ENCODE peak calls at places on chromosomes 3 and 15, in six cellular contexts. One of them, this sample, is unnamed. For H3K4me1, the result is how much of the 10 kb centered on the place peaks cover.

GRCh38 chr15:70447927-70448698 is 315.2 kb downstream of the UACA start:
- DNase-seq in ascending aorta: no peak
- DNase-seq in lower lobe of right lung: peak
- DNase-seq in IMR-90: no peak
- DNase-seq in RWPE2: peak
- DNase-seq in mesendoderm: no peak
- DNase-seq in this sample: peak

GRCh38 chr15:39153718-39154117 is 427.2 kb upstream of the THBS1 start:
- DNase-seq in ascending aorta: no peak
- DNase-seq in lower lobe of right lung: no peak
- DNase-seq in IMR-90: peak
- DNase-seq in RWPE2: no peak
- DNase-seq in mesendoderm: no peak
- DNase-seq in this sample: no peak

GRCh38 chr3:123660900-123661299 is 76.0 kb upstream of the HACD2 start:
- DNase-seq in ascending aorta: peak
- DNase-seq in lower lobe of right lung: peak
- DNase-seq in IMR-90: peak
- DNase-seq in RWPE2: no peak
- DNase-seq in mesendoderm: no peak
- DNase-seq in this sample: peak

GRCh38 chr15:81113204-81113657 is 20.8 kb upstream of the CFAP161 start:
- DNase-seq in ascending aorta: no peak
- DNase-seq in lower lobe of right lung: no peak
- DNase-seq in IMR-90: no peak
- DNase-seq in RWPE2: no peak
- DNase-seq in mesendoderm: no peak
- DNase-seq in this sample: no peak

GRCh38 chr3:173371848-173372487 is 25.6 kb upstream of the NLGN1 start:
- DNase-seq in ascending aorta: no peak
- DNase-seq in lower lobe of right lung: no peak
- DNase-seq in IMR-90: peak
- DNase-seq in RWPE2: no peak
- DNase-seq in mesendoderm: peak
- DNase-seq in this sample: no peak

GRCh38 chr3:112793311-112794081 is 53.2 kb downstream of the CD200R1L start:
- DNase-seq in ascending aorta: no peak
- DNase-seq in lower lobe of right lung: no peak
- DNase-seq in IMR-90: no peak
- DNase-seq in RWPE2: no peak
- DNase-seq in mesendoderm: no peak
- DNase-seq in this sample: no peak

GRCh38 chr15:93449798-93450197 is 360.8 kb upstream of the RGMA start:
- DNase-seq in ascending aorta: no peak
- DNase-seq in lower lobe of right lung: no peak
- DNase-seq in IMR-90: no peak
- DNase-seq in RWPE2: no peak
- DNase-seq in mesendoderm: no peak
- DNase-seq in this sample: no peak

GRCh38 chr3:141875893-141876380 is 506 bp upstream of the ATP1B3 start:
- DNase-seq in ascending aorta: peak
- DNase-seq in lower lobe of right lung: peak
- DNase-seq in IMR-90: peak
- DNase-seq in RWPE2: peak
- DNase-seq in mesendoderm: peak
- DNase-seq in this sample: peak

GRCh38 chr15:41923424-41923999 is 29.7 kb upstream of the SPTBN5 start:
- DNase-seq in ascending aorta: no peak
- DNase-seq in lower lobe of right lung: no peak
- DNase-seq in IMR-90: no peak
- DNase-seq in RWPE2: no peak
- DNase-seq in mesendoderm: no peak
- DNase-seq in this sample: no peak

GRCh38 chr15:91478717-91479191 is 374.8 kb upstream of the SLCO3A1 start:
- DNase-seq in ascending aorta: no peak
- DNase-seq in lower lobe of right lung: no peak
- DNase-seq in IMR-90: no peak
- DNase-seq in RWPE2: no peak
- DNase-seq in mesendoderm: no peak
- DNase-seq in this sample: no peak

GRCh38 chr3:67774676-67775075 is 120.3 kb upstream of the SUCLG2 start:
- DNase-seq in ascending aorta: no peak
- DNase-seq in lower lobe of right lung: no peak
- DNase-seq in IMR-90: no peak
- DNase-seq in RWPE2: no peak
- DNase-seq in mesendoderm: no peak
- DNase-seq in this sample: no peak
- H3K4me1 ChIP-seq in ascending aorta: under half
- H3K4me1 ChIP-seq in lower lobe of right lung: under half
- H3K4me1 ChIP-seq in IMR-90: under half
- H3K4me1 ChIP-seq in RWPE2: under half
- H3K4me1 ChIP-seq in mesendoderm: under half
- H3K4me1 ChIP-seq in this sample: under half

DNA sequence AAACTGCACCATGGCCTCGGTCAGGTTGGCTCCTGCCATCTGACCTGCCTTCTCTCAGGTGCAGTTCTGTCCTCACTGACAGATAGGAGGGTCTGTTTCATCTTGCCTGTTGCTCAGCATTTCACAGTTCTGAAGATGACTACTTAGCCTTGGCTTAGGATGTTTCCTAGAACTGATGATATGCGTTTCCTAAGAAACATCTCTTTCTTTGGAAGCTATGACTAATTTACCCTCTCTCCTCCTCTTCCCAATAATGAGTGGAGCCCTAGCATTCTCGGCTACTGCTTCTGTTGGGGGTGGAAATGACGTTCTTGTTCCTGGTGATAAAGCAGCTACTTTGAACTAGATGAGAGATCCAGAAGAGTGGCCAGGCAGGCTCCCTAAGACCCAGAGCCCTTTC is 27.3 kb downstream of the DUOX1 start:
- DNase-seq in ascending aorta: no peak
- DNase-seq in lower lobe of right lung: no peak
- DNase-seq in IMR-90: peak
- DNase-seq in RWPE2: no peak
- DNase-seq in mesendoderm: no peak
- DNase-seq in this sample: peak
- H3K4me1 ChIP-seq in ascending aorta: under half
- H3K4me1 ChIP-seq in lower lobe of right lung: under half
- H3K4me1 ChIP-seq in IMR-90: under half
- H3K4me1 ChIP-seq in RWPE2: under half
- H3K4me1 ChIP-seq in mesendoderm: under half
- H3K4me1 ChIP-seq in this sample: under half

GRCh38 chr3:171193693-171194092 is 167.2 kb upstream of the SLC2A2 start:
- DNase-seq in ascending aorta: no peak
- DNase-seq in lower lobe of right lung: no peak
- DNase-seq in IMR-90: peak
- DNase-seq in RWPE2: no peak
- DNase-seq in mesendoderm: no peak
- DNase-seq in this sample: no peak

GRCh38 chr3:171198781-171199472 is 172.4 kb upstream of the SLC2A2 start:
- DNase-seq in ascending aorta: no peak
- DNase-seq in lower lobe of right lung: no peak
- DNase-seq in IMR-90: no peak
- DNase-seq in RWPE2: no peak
- DNase-seq in mesendoderm: peak
- DNase-seq in this sample: no peak

GRCh38 chr3:171194965-171195364 is 168.4 kb upstream of the SLC2A2 start:
- DNase-seq in ascending aorta: no peak
- DNase-seq in lower lobe of right lung: no peak
- DNase-seq in IMR-90: no peak
- DNase-seq in RWPE2: no peak
- DNase-seq in mesendoderm: no peak
- DNase-seq in this sample: no peak

GRCh38 chr3:171192176-171192854 is 165.8 kb upstream of the SLC2A2 start:
- DNase-seq in ascending aorta: no peak
- DNase-seq in lower lobe of right lung: no peak
- DNase-seq in IMR-90: peak
- DNase-seq in RWPE2: peak
- DNase-seq in mesendoderm: peak
- DNase-seq in this sample: no peak

GRCh38 chr3:171195686-171196085 is 169.2 kb upstream of the SLC2A2 start:
- DNase-seq in ascending aorta: no peak
- DNase-seq in lower lobe of right lung: no peak
- DNase-seq in IMR-90: no peak
- DNase-seq in RWPE2: no peak
- DNase-seq in mesendoderm: no peak
- DNase-seq in this sample: no peak
- H3K4me1 ChIP-seq in ascending aorta: under half
- H3K4me1 ChIP-seq in lower lobe of right lung: under half
- H3K4me1 ChIP-seq in IMR-90: under half
- H3K4me1 ChIP-seq in RWPE2: under half
- H3K4me1 ChIP-seq in mesendoderm: under half
- H3K4me1 ChIP-seq in this sample: under half

DNA sequence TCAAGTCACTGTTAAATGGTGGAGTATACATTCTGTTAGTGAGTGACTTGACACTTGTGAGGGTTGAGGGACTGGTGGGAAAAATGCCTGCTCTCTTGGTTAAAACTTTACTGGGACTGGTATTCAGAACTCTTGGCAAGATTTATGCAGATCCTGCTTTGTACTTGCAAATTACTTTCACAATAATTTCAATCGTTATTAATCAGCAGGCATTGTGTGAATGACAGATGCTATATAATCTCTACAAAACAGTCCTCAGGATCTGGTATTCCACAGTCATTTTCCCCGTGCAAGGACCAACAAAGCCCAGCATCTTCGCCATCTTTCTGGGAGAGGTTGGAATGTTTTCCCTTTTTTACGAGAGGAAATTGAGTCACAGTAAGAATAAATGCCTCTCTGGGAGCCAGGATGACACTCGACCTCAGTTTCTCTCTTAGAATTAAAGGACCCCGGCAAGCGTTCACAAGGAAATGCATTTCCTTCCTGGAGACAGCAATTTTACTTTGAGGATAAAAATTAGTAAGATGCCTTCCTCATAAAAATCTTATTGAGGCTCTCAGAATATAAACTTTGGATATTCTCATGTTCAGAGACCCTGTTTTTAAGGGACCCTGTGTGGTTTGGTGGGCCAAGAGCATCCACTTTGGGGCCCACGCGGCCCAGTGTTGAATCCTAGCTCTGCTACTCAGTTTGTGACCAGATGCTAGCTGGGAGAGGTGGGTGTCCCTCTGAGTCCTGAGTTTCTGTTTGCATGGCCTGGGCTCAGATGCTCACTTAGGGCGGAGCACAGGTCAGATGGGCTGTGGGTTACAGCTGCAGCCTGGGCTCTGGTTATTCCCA is 45.3 kb upstream of the PLCL2 start:
- DNase-seq in ascending aorta: no peak
- DNase-seq in lower lobe of right lung: no peak
- DNase-seq in IMR-90: no peak
- DNase-seq in RWPE2: no peak
- DNase-seq in mesendoderm: no peak
- DNase-seq in this sample: peak
- H3K4me1 ChIP-seq in ascending aorta: under half
- H3K4me1 ChIP-seq in lower lobe of right lung: under half
- H3K4me1 ChIP-seq in IMR-90: under half
- H3K4me1 ChIP-seq in RWPE2: under half
- H3K4me1 ChIP-seq in mesendoderm: under half
- H3K4me1 ChIP-seq in this sample: under half

GRCh38 chr3:98966434-98966833 is 64.9 kb upstream of the DCBLD2 start:
- DNase-seq in ascending aorta: no peak
- DNase-seq in lower lobe of right lung: no peak
- DNase-seq in IMR-90: no peak
- DNase-seq in RWPE2: no peak
- DNase-seq in mesendoderm: no peak
- DNase-seq in this sample: no peak

GRCh38 chr3:98967758-98968157 is 66.3 kb upstream of the DCBLD2 start:
- DNase-seq in ascending aorta: no peak
- DNase-seq in lower lobe of right lung: no peak
- DNase-seq in IMR-90: no peak
- DNase-seq in RWPE2: no peak
- DNase-seq in mesendoderm: no peak
- DNase-seq in this sample: no peak

GRCh38 chr3:98968824-98969223 is 67.3 kb upstream of the DCBLD2 start:
- DNase-seq in ascending aorta: no peak
- DNase-seq in lower lobe of right lung: no peak
- DNase-seq in IMR-90: no peak
- DNase-seq in RWPE2: no peak
- DNase-seq in mesendoderm: no peak
- DNase-seq in this sample: no peak

GRCh38 chr3:98968347-98968746 is 66.9 kb upstream of the DCBLD2 start:
- DNase-seq in ascending aorta: no peak
- DNase-seq in lower lobe of right lung: no peak
- DNase-seq in IMR-90: no peak
- DNase-seq in RWPE2: no peak
- DNase-seq in mesendoderm: no peak
- DNase-seq in this sample: no peak

GRCh38 chr3:98966862-98967554 is 65.5 kb upstream of the DCBLD2 start:
- DNase-seq in ascending aorta: no peak
- DNase-seq in lower lobe of right lung: no peak
- DNase-seq in IMR-90: no peak
- DNase-seq in RWPE2: no peak
- DNase-seq in mesendoderm: no peak
- DNase-seq in this sample: no peak
- H3K4me1 ChIP-seq in ascending aorta: under half
- H3K4me1 ChIP-seq in lower lobe of right lung: under half
- H3K4me1 ChIP-seq in IMR-90: under half
- H3K4me1 ChIP-seq in RWPE2: half or more
- H3K4me1 ChIP-seq in mesendoderm: under half
- H3K4me1 ChIP-seq in this sample: under half

GRCh38 chr15:63879211-63879610 is 45.5 kb upstream of the HERC1 start:
- DNase-seq in ascending aorta: no peak
- DNase-seq in lower lobe of right lung: no peak
- DNase-seq in IMR-90: no peak
- DNase-seq in RWPE2: no peak
- DNase-seq in mesendoderm: peak
- DNase-seq in this sample: no peak

GRCh38 chr15:63881431-63881830 is 47.7 kb upstream of the HERC1 start:
- DNase-seq in ascending aorta: no peak
- DNase-seq in lower lobe of right lung: no peak
- DNase-seq in IMR-90: no peak
- DNase-seq in RWPE2: no peak
- DNase-seq in mesendoderm: no peak
- DNase-seq in this sample: no peak

GRCh38 chr15:63880019-63880418 is 46.3 kb upstream of the HERC1 start:
- DNase-seq in ascending aorta: no peak
- DNase-seq in lower lobe of right lung: no peak
- DNase-seq in IMR-90: no peak
- DNase-seq in RWPE2: no peak
- DNase-seq in mesendoderm: no peak
- DNase-seq in this sample: no peak

GRCh38 chr15:63877713-63878271 is 44.0 kb upstream of the HERC1 start:
- DNase-seq in ascending aorta: no peak
- DNase-seq in lower lobe of right lung: no peak
- DNase-seq in IMR-90: no peak
- DNase-seq in RWPE2: no peak
- DNase-seq in mesendoderm: peak
- DNase-seq in this sample: no peak

GRCh38 chr15:63880744-63881143 is 47.0 kb upstream of the HERC1 start:
- DNase-seq in ascending aorta: no peak
- DNase-seq in lower lobe of right lung: no peak
- DNase-seq in IMR-90: peak
- DNase-seq in RWPE2: no peak
- DNase-seq in mesendoderm: no peak
- DNase-seq in this sample: no peak
- H3K4me1 ChIP-seq in ascending aorta: under half
- H3K4me1 ChIP-seq in lower lobe of right lung: under half
- H3K4me1 ChIP-seq in IMR-90: under half
- H3K4me1 ChIP-seq in RWPE2: under half
- H3K4me1 ChIP-seq in mesendoderm: under half
- H3K4me1 ChIP-seq in this sample: under half